ENCODE peak calls at places on chromosome 17, in eight cellular contexts. C is A549, W is ovary, V is esophagus muscularis mucosa, Q is suprapubic skin, L is stomach, H is transverse colon, P is HepG2. I is an unnamed sample. For H3K4me1, the result is how much of the 10 kb centered on the place peaks cover.

GRCh38 chr17:61305024-61305423 is 94.6 kb upstream of the TBX2 start:
- DNase-seq in C (no peak), W (no peak), V (no peak), Q (no peak), L (no peak), H (no peak), P (no peak), I (no peak)

GRCh38 chr17:64130559-64131001 is 636 bp upstream of the ERN1 start:
- DNase-seq in C (no peak), W (peak), V (no peak), Q (peak), L (no peak), H (peak), P (no peak), I (no peak)

GRCh38 chr17:44633998-44634397 is 22.3 kb upstream of the MEIOC start:
- DNase-seq in C (no peak), W (no peak), V (no peak), Q (no peak), L (no peak), H (no peak), P (no peak), I (no peak)

GRCh38 chr17:21013983-21014382 is 28.8 kb downstream of the USP22 start:
- DNase-seq in C (no peak), W (no peak), V (no peak), Q (no peak), L (no peak), H (no peak), P (no peak), I (no peak)

GRCh38 chr17:48644910-48645557 is 18.9 kb upstream of the HOXB9 start:
- DNase-seq in C (no peak), W (no peak), V (no peak), Q (no peak), L (no peak), H (no peak), P (no peak), I (no peak)

GRCh38 chr17:45229681-45230409 is 8.2 kb downstream of the FMNL1 start:
- DNase-seq in C (no peak), W (no peak), V (no peak), Q (no peak), L (no peak), H (peak), P (no peak), I (no peak)

GRCh38 chr17:18974407-18975149 is 22.6 kb downstream of the SLC5A10 start:
- DNase-seq in C (no peak), W (no peak), V (no peak), Q (no peak), L (no peak), H (no peak), P (no peak), I (no peak)

GRCh38 chr17:8140058-8140412 is 12.2 kb downstream of the PER1 start:
- DNase-seq in C (no peak), W (peak), V (no peak), Q (no peak), L (no peak), H (no peak), P (no peak), I (no peak)

DNA sequence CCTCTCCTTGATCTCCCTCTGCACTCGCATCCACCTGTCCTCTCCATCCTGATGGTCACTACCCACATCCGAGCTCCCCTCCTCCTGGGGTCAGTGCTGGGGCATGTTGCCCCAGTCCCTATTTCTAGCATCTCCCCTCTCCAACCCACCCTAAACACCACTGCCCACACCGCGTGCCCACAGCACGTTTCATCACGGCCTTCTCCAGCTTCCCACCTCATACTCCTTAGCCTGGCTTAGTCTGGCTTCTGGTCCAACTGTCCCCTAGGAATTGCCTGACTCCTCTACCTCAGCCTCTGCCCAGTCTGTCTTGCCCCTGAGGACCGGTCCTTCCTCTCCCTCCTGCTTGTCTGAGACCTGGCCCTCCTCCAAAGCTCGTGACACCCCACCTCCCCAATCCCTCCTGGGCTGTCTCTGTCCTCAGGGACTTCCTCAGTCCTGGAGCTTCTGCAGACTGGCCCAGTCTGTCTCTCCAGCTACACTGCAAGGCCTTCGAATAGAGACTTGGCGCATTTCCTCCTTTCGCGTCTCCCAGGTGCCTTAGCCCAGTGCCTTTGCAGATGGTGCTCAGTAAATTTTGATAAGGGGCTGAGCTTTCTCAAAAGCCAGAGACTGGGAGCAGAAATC is 4.9 kb downstream of the ALOX15 start:
- DNase-seq in C (no peak), W (peak), V (no peak), Q (no peak), L (no peak), H (no peak), P (no peak), I (no peak)
- TF ChIP-seq EP300 in C (no peak), W (no peak), V (no peak), Q (no peak), L (no peak), H (no peak), P (no peak), I (no peak)

GRCh38 chr17:74130841-74131240 is 72.6 kb upstream of the RPL38 start:
- DNase-seq in C (no peak), W (no peak), V (no peak), Q (no peak), L (no peak), H (no peak), P (no peak), I (no peak)
- TF ChIP-seq POLR2A in C (no peak), W (no peak), V (no peak), Q (no peak), L (no peak), H (no peak), P (no peak), I (no peak)

GRCh38 chr17:50052241-50052788 is 3.6 kb upstream of the ITGA3 start:
- DNase-seq in C (no peak), W (no peak), V (no peak), Q (peak), L (peak), H (no peak), P (no peak), I (no peak)
- H3K4me1 ChIP-seq in C (half or more), W (under half), V (under half), Q (half or more), L (half or more), H (under half), P (under half), I (half or more)

DNA sequence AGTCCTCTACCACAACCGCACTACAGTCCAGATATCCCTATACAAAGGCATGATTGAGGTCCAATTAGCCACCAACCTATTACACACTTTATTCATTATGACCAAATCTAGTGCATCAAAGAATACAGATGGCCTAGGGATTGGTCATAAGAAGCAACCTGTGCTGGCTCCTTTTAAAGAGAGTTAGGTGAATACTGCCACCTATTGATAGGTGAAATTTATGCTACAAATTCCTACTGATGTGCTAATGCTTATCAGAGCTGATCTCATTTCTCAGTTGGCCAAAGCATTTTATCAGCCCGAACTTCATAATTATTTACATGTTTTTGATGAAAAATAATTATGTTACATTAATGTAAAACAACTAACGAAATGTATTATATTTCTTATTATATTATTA is 166.3 kb downstream of the ANKFN1 start:
- DNase-seq in C (peak), W (no peak), V (no peak), Q (no peak), L (no peak), H (no peak), P (peak), I (no peak)
- TF ChIP-seq EP300 in C (no peak), W (no peak), V (no peak), Q (no peak), L (no peak), H (no peak), P (no peak), I (no peak)

DNA sequence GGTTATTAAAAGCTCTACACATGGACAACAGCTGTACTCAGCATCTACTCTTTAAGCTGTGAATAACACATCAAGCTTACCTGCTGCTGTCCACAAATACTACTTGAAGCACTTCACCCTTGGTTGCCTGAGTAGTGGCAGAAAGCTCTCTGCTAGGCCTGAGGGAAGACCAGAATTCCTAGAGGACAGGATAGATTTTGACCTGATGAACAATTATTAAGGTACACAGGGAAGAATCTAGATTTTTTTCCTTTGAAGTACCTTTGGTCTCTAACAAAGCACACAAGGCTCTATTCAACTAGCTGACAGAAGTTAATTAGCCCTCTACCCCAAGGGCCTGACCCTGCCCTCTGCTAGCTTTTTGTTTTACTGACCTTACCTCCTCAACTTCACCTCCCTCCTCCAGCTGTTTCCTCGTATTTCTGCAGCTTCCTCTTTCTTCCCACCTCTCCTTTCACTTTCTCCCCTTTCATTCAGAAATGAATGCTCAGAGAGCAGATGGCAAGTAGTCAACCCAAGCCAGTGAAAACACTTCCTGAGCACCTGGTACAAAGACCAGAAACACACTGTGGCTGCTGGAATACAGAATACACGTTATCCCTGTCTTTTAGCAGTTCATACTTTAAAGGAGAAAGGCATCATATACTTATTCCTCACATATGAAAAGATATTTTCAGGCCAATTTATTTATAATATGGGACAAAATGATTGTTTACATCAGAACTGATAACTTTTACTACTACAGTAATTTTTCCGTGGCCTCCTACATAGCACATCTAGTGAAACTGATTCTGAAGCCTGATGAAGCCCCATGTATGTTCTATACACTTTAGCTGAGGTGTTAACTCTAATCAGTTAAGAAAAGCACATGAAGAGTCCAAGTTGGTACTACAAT is 5.7 kb upstream of the VEZF1 start:
- DNase-seq in C (no peak), W (no peak), V (no peak), Q (no peak), L (no peak), H (no peak), P (peak), I (peak)
- TF ChIP-seq POLR2A in C (no peak), W (no peak), V (no peak), Q (no peak), L (no peak), H (no peak), P (peak), I (no peak)

GRCh38 chr17:2705888-2706795 is 5.4 kb downstream of the CLUH start:
- DNase-seq in C (no peak), W (no peak), V (no peak), Q (peak), L (no peak), H (no peak), P (no peak), I (peak)
- H3K4me1 ChIP-seq in C (under half), W (under half), V (half or more), Q (half or more), L (half or more), H (under half), P (half or more), I (under half)

DNA sequence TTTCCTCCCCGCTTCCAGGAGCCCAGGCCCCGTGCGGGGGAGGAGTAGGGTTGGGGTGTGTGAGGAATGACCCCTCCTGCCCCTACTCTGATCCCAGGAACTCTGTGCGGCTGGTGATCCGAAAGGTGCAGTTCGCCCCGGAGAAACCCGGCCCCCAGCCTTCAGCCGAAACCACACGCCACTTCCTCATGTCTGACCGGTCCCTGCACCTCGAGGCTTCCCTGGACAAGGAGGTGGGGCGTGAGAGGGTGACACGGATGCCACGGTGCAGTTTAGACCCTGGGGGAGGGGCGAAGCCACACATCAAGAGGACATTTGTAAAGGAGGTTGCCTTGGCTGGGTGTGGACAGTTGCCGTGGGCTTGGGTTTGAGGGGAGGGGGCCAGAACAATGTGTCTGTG is 7.4 kb downstream of the ARRB2 start:
- DNase-seq in C (no peak), W (no peak), V (no peak), Q (no peak), L (no peak), H (no peak), P (no peak), I (peak)
- TF ChIP-seq EP300 in C (no peak), W (no peak), V (no peak), Q (no peak), L (no peak), H (no peak), P (no peak), I (no peak)

GRCh38 chr17:16925461-16926060 is 46.4 kb downstream of the TNFRSF13B start:
- DNase-seq in C (no peak), W (no peak), V (no peak), Q (no peak), L (no peak), H (peak), P (no peak), I (no peak)
- TF ChIP-seq POLR2A in C (no peak), W (no peak), V (no peak), Q (no peak), L (no peak), H (no peak), P (no peak), I (no peak)

GRCh38 chr17:79049821-79050220 is 24.8 kb upstream of the ENGASE start:
- DNase-seq in C (no peak), W (peak), V (no peak), Q (no peak), L (no peak), H (no peak), P (no peak), I (peak)
- H3K4me1 ChIP-seq in C (under half), W (under half), V (under half), Q (under half), L (under half), H (under half), P (under half), I (under half)

GRCh38 chr17:33204701-33205100 is 88.4 kb downstream of the ASIC2 start:
- DNase-seq in C (no peak), W (no peak), V (no peak), Q (no peak), L (no peak), H (no peak), P (no peak), I (no peak)

GRCh38 chr17:33202011-33202410 is 91.1 kb downstream of the ASIC2 start:
- DNase-seq in C (no peak), W (no peak), V (no peak), Q (no peak), L (no peak), H (no peak), P (no peak), I (no peak)

GRCh38 chr17:33201255-33201654 is 91.8 kb downstream of the ASIC2 start:
- DNase-seq in C (no peak), W (no peak), V (no peak), Q (no peak), L (no peak), H (no peak), P (no peak), I (no peak)

GRCh38 chr17:33204156-33204555 is 88.9 kb downstream of the ASIC2 start:
- DNase-seq in C (no peak), W (no peak), V (no peak), Q (no peak), L (no peak), H (no peak), P (no peak), I (no peak)

DNA sequence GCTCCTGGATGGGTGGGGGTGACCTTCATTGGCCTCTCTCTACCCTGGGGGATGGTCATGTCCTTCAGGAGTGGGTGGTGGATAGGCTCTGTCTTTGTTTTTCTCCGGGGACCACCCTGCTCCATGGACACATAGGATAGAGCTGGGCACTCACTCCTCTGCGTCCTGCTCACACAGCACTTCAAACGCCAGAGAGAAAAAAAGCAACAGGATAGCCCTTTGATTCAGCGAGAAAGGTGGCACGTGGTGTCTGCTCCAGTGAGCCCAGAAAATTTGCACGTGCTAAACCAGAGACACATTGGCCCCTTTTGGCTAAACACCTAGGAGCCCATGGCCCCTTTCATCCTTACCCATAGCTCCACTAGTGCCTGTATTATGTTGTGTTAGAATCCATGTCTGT is 90.3 kb downstream of the ASIC2 start:
- DNase-seq in C (no peak), W (no peak), V (no peak), Q (no peak), L (no peak), H (no peak), P (no peak), I (no peak)
- TF ChIP-seq EP300 in C (no peak), W (no peak), V (no peak), Q (no peak), L (no peak), H (no peak), P (no peak), I (no peak)